ENCODE peak calls at places on chromosomes 1 and 21, in eight cellular contexts. X is Peyer's patch; E is psoas muscle; F is cardiac fibroblast; C is CD4-positive, alpha-beta T cell; Q is epithelial cell of esophagus; I is RWPE1; R is fibroblast of pulmonary artery. U is an unnamed sample.

GRCh38 chr1:8603220-8603616 is 214.2 kb downstream of the RERE start:
- DNase-seq in R (peak; percentile 75), C (no peak), E (no peak), I (no peak), F (peak; percentile 61), X (no peak), Q (no peak), U (no peak)

GRCh38 chr21:21722736-21723135 is 724.5 kb downstream of the NCAM2 start:
- DNase-seq in I (no peak), X (no peak), E (no peak), F (no peak), Q (no peak), R (no peak), C (no peak), U (no peak)

GRCh38 chr1:202107321-202107761 is 15.4 kb upstream of the GPR37L1 start:
- DNase-seq in F (no peak), Q (no peak), X (peak; percentile 75), C (no peak), R (no peak), I (no peak), E (no peak), U (no peak)

GRCh38 chr1:194889310-194889709 is 1702.9 kb upstream of the B3GALT2 start:
- DNase-seq in Q (peak; percentile 6), C (no peak), I (no peak), E (no peak), F (no peak), X (no peak), R (no peak), U (no peak)

GRCh38 chr1:5688479-5689077 is 303.6 kb downstream of the NPHP4 start:
- DNase-seq in E (no peak), I (no peak), F (no peak), X (peak; percentile 57), C (no peak), Q (no peak), R (no peak), U (no peak)

GRCh38 chr1:1080122-1080753 is 6.1 kb upstream of the RNF223 start:
- DNase-seq in Q (peak; percentile 41), F (peak; percentile 57), E (peak; percentile 45), R (peak; percentile 43), I (peak; percentile 57), C (no peak), X (peak; percentile 61), U (peak; percentile 38)

GRCh38 chr1:96525657-96526613 is 195.6 kb upstream of the PTBP2 start:
- DNase-seq in F (no peak), C (no peak), I (no peak), R (no peak), E (no peak), X (no peak), Q (no peak), U (no peak)

GRCh38 chr1:77096496-77097255 is 122.6 kb downstream of the PIGK start:
- DNase-seq in X (no peak), I (no peak), E (no peak), C (no peak), F (no peak), R (no peak), Q (no peak), U (no peak)

GRCh38 chr1:165143437-165144065 is 213.0 kb downstream of the LMX1A start:
- DNase-seq in I (peak; percentile 28), X (peak; percentile 64), C (no peak), E (peak; percentile 25), F (no peak), Q (peak; percentile 50), R (no peak), U (no peak)

GRCh38 chr1:180232521-180233043 is 2.5 kb downstream of the LHX4 start:
- DNase-seq in R (no peak), E (no peak), X (no peak), Q (no peak), C (no peak), I (no peak), F (no peak), U (no peak)

GRCh38 chr1:180230791-180231505 is 884 bp downstream of the LHX4 start:
- DNase-seq in X (no peak), E (no peak), R (peak; percentile 67), I (peak; percentile 53), C (no peak), Q (peak; percentile 43), F (peak; percentile 58), U (peak; percentile 73)

GRCh38 chr1:180230416-180230790 is 339 bp downstream of the LHX4 start:
- DNase-seq in Q (no peak), I (no peak), F (no peak), R (no peak), E (no peak), C (no peak), X (no peak), U (no peak)

GRCh38 chr1:180233191-180234011 is 3.3 kb downstream of the LHX4 start:
- DNase-seq in E (no peak), Q (no peak), C (no peak), I (no peak), F (no peak), X (no peak), R (no peak), U (no peak)

GRCh38 chr1:180231506-180232420 is 1.7 kb downstream of the LHX4 start:
- DNase-seq in X (no peak), F (peak; percentile 29), E (no peak), I (no peak), C (no peak), R (peak; percentile 31), Q (peak; percentile 56), U (no peak)
- TF ChIP-seq CTCF in X (no peak), F (no peak), E (no peak), I (no peak), C (no peak), R (no peak), Q (no peak), U (no peak)

GRCh38 chr1:38071530-38072266 is 25.1 kb upstream of the POU3F1 start:
- DNase-seq in C (no peak), E (no peak), X (no peak), Q (peak; percentile 48), F (peak; percentile 63), R (peak; percentile 60), I (no peak), U (no peak)
- TF ChIP-seq CTCF in C (no peak), E (peak; percentile 14), X (peak; percentile 12), Q (peak; percentile 33), F (peak; percentile 50), R (peak; percentile 65), I (no peak), U (no peak)

GRCh38 chr21:34133802-34134201 is 60.4 kb downstream of the MRPS6 start:
- DNase-seq in F (no peak), I (no peak), X (no peak), C (no peak), Q (no peak), R (no peak), E (no peak), U (no peak)
- TF ChIP-seq CTCF in F (peak; percentile 26), I (peak; percentile 9), X (no peak), C (peak; percentile 24), Q (peak; percentile 26), R (peak; percentile 28), E (peak; percentile 20), U (peak; percentile 73)

DNA sequence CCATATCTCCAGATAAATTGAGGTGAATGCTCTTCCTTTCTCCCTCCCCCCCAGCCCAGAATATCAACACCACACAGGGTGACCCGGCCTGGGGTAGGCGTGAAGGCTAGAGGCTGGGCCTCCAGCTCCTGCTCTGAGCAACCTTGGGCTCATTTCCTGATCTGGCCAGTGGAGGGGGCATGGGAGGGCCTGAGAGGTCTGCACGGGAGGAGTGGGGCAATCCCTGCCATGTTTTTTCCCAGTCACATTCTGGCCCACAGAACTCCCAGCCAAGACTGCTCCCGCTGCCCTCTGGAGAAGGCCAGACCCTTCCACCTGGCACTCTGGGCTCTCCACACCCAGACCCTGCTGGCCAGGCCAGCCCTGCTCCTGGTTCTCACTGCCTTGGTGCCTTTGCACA is 3.9 kb downstream of the CLDN19 start:
- DNase-seq in I (peak; percentile 46), F (peak; percentile 36), Q (peak; percentile 51), X (peak; percentile 59), E (no peak), R (peak; percentile 43), C (no peak), U (no peak)
- TF ChIP-seq CTCF in I (peak; percentile 22), F (peak; percentile 52), Q (peak; percentile 43), X (no peak), E (no peak), R (peak; percentile 49), C (no peak), U (no peak)